ENCODE peak calls at places on chromosomes 11 and 22, in five cellular contexts. U, A, J, B and M are unnamed samples.

GRCh38 chr22:31080848-31081649 is at the start of gene SMTN:
- DNase-seq in A (peak; percentile 88), B (peak; percentile 90), U (peak; percentile 96), J (peak; percentile 91), M (peak; percentile 68)

GRCh38 chr11:47111318-47111804 is 65.3 kb downstream of the ARFGAP2 start:
- DNase-seq in A (no peak), J (peak; percentile 87), U (no peak), B (no peak), M (no peak)

GRCh38 chr11:534592-535518 is 521 bp downstream of the HRAS start:
- DNase-seq in J (peak; percentile 60), A (peak; percentile 33), B (peak; percentile 35), U (no peak), M (no peak)

GRCh38 chr22:43007519-43008102 is 7.3 kb downstream of the PACSIN2 start:
- DNase-seq in J (no peak), B (no peak), U (no peak), A (no peak), M (no peak)

GRCh38 chr11:1040428-1041148 is 4.1 kb upstream of the MUC6 start:
- DNase-seq in B (no peak), J (no peak), U (no peak), A (no peak), M (no peak)

GRCh38 chr11:74671520-74672196 is 59.6 kb downstream of the CHRDL2 start:
- DNase-seq in B (no peak), U (no peak), A (no peak), J (no peak), M (no peak)

GRCh38 chr11:121932646-121933185 is 183.3 kb downstream of the BLID start:
- DNase-seq in B (no peak), A (no peak), J (no peak), U (no peak), M (no peak)

GRCh38 chr11:35845860-35846259 is 98.0 kb upstream of the LDLRAD3 start:
- DNase-seq in J (no peak), B (no peak), U (no peak), A (no peak), M (no peak)

GRCh38 chr11:30917859-30918478 is 331.8 kb upstream of the MPPED2 start:
- DNase-seq in B (no peak), J (peak; percentile 55), U (no peak), A (no peak), M (peak; percentile 76)

GRCh38 chr11:129767827-129768226 is 47.8 kb upstream of the TMEM45B start:
- DNase-seq in U (no peak), B (no peak), J (no peak), A (no peak), M (no peak)

GRCh38 chr22:19522190-19522880 is 1.9 kb downstream of the CLDN5 start:
- DNase-seq in A (peak; percentile 10), J (no peak), B (no peak), U (no peak), M (peak; percentile 23)

GRCh38 chr22:32531955-32532818 is 57.6 kb downstream of the FBXO7 start:
- DNase-seq in U (peak; percentile 82), A (no peak), B (no peak), J (no peak), M (no peak)

GRCh38 chr11:32391965-32392553 is 43.3 kb downstream of the WT1 start:
- DNase-seq in U (no peak), B (no peak), J (peak; percentile 24), A (no peak), M (no peak)

GRCh38 chr11:109668973-109669634 is 247.1 kb downstream of the C11orf87 start:
- DNase-seq in A (no peak), J (no peak), B (no peak), U (no peak), M (no peak)

GRCh38 chr11:126636911-126637799 is 281.7 kb downstream of the ST3GAL4 start:
- DNase-seq in J (no peak), A (no peak), U (no peak), B (no peak), M (no peak)

GRCh38 chr11:70503201-70503877 is 105.0 kb downstream of the CTTN start:
- DNase-seq in J (no peak), U (no peak), A (no peak), B (no peak), M (no peak)

GRCh38 chr11:64918056-64918455 is 1.0 kb upstream of the ATG2A start:
- DNase-seq in A (no peak), J (peak; percentile 46), U (no peak), B (no peak), M (peak; percentile 18)

GRCh38 chr11:111676878-111677585 is 74.8 kb downstream of the SIK2 start:
- DNase-seq in J (no peak), B (no peak), A (no peak), U (no peak), M (no peak)

GRCh38 chr11:133082453-133082781 is 449.9 kb downstream of the OPCML start:
- DNase-seq in A (no peak), J (peak; percentile 45), B (no peak), U (no peak), M (no peak)

GRCh38 chr11:64383580-64383979 is 24.6 kb downstream of the RPS6KA4 start:
- DNase-seq in B (no peak), A (no peak), U (no peak), J (no peak), M (no peak)

GRCh38 chr11:44315947-44316387 is 6.0 kb upstream of the ALX4 start:
- DNase-seq in A (no peak), J (no peak), B (no peak), U (no peak), M (no peak)